ENCODE peak calls at places on chromosome 13, in six cellular contexts. A is lung; C is activated CD8-positive, alpha-beta T cell treated with anti-CD3 and anti-CD28 coated beads for 36 hours; U is tibial nerve; V is D721Med; D is fibroblast of the aortic adventitia. N is an unnamed sample.

GRCh38 chr13:93224545-93224944 is 2.1 kb upstream of the GPC6 start:
- DNase-seq in A (no peak), C (no peak), U (no peak), V (no peak), D (peak), N (no peak)

GRCh38 chr13:99307247-99307646 is at the start of gene GPR183:
- DNase-seq in A (no peak), C (no peak), U (no peak), V (no peak), D (no peak), N (no peak)

GRCh38 chr13:99983401-99984133 is 2.0 kb downstream of the ZIC2 start:
- DNase-seq in A (no peak), C (no peak), U (no peak), V (no peak), D (no peak), N (no peak)

GRCh38 chr13:49240017-49240416 is 7.7 kb upstream of the CDADC1 start:
- DNase-seq in A (no peak), C (peak), U (no peak), V (no peak), D (peak), N (no peak)

GRCh38 chr13:48542138-48542537 is 9.3 kb upstream of the RCBTB2 start:
- DNase-seq in A (no peak), C (no peak), U (no peak), V (no peak), D (no peak), N (no peak)

GRCh38 chr13:66162470-66162869 is 1067.7 kb downstream of the PCDH9 start:
- DNase-seq in A (no peak), C (no peak), U (no peak), V (no peak), D (no peak), N (no peak)

GRCh38 chr13:97429681-97430081 is 4.3 kb upstream of the RAP2A start:
- DNase-seq in A (no peak), C (no peak), U (no peak), V (no peak), D (peak), N (no peak)

GRCh38 chr13:29465741-29466293 is 129.7 kb downstream of the SLC7A1 start:
- DNase-seq in A (no peak), C (no peak), U (peak), V (no peak), D (peak), N (peak)

GRCh38 chr13:46731535-46731934 is 65.4 kb downstream of the ESD start:
- DNase-seq in A (no peak), C (no peak), U (no peak), V (no peak), D (no peak), N (no peak)

GRCh38 chr13:24931450-24932217 is 164.3 kb upstream of the PABPC3 start:
- DNase-seq in A (no peak), C (no peak), U (no peak), V (no peak), D (no peak), N (no peak)

GRCh38 chr13:92573467-92574057 is 653.0 kb upstream of the GPC6 start:
- DNase-seq in A (no peak), C (no peak), U (no peak), V (no peak), D (peak), N (no peak)

GRCh38 chr13:110179858-110180156 is 127.2 kb downstream of the COL4A1 start:
- DNase-seq in A (no peak), C (no peak), U (no peak), V (no peak), D (no peak), N (no peak)

GRCh38 chr13:67147257-67148218 is 82.6 kb downstream of the PCDH9 start:
- DNase-seq in A (no peak), C (no peak), U (no peak), V (no peak), D (peak), N (peak)

GRCh38 chr13:113810640-113811039 is 51.6 kb downstream of the TMEM255B start:
- DNase-seq in A (no peak), C (no peak), U (no peak), V (no peak), D (no peak), N (no peak)

GRCh38 chr13:73465629-73465974 is 406.8 kb downstream of the KLF5 start:
- DNase-seq in A (no peak), C (no peak), U (no peak), V (no peak), D (peak), N (no peak)

GRCh38 chr13:32587774-32588165 is 1.5 kb downstream of the PDS5B start:
- DNase-seq in A (no peak), C (no peak), U (no peak), V (no peak), D (no peak), N (no peak)

GRCh38 chr13:32737679-32738078 is 151.4 kb downstream of the PDS5B start:
- DNase-seq in A (no peak), C (no peak), U (no peak), V (no peak), D (peak), N (no peak)

GRCh38 chr13:28495586-28496564 is 947 bp upstream of the FLT1 start:
- DNase-seq in A (no peak), C (no peak), U (no peak), V (no peak), D (no peak), N (no peak)

GRCh38 chr13:70849267-70849666 is 741.0 kb upstream of the KLHL1 start:
- DNase-seq in A (no peak), C (no peak), U (no peak), V (no peak), D (no peak), N (no peak)

GRCh38 chr13:34748078-34748477 is 194.0 kb upstream of the NBEA start:
- DNase-seq in A (peak), C (no peak), U (no peak), V (no peak), D (peak), N (peak)

GRCh38 chr13:101785858-101786257 is 333.4 kb downstream of the ITGBL1 start:
- DNase-seq in A (no peak), C (peak), U (no peak), V (no peak), D (no peak), N (peak)

GRCh38 chr13:76799696-76800095 is 86.5 kb downstream of the KCTD12 start:
- DNase-seq in A (no peak), C (no peak), U (no peak), V (no peak), D (no peak), N (no peak)

GRCh38 chr13:100666124-100666523 is 8.5 kb downstream of the TMTC4 start:
- DNase-seq in A (no peak), C (no peak), U (no peak), V (no peak), D (peak), N (no peak)

GRCh38 chr13:60351816-60352215 is 45.2 kb upstream of the TDRD3 start:
- DNase-seq in A (no peak), C (no peak), U (no peak), V (no peak), D (no peak), N (no peak)

GRCh38 chr13:43894438-43894837 is 14.7 kb downstream of the LACC1 start:
- DNase-seq in A (no peak), C (no peak), U (no peak), V (no peak), D (no peak), N (no peak)
- TF ChIP-seq CTCF in A (no peak), C (no peak), U (no peak), V (no peak), D (peak), N (peak)

GRCh38 chr13:112747256-112747655 is 57.4 kb downstream of the ATP11A start:
- DNase-seq in A (no peak), C (no peak), U (no peak), V (no peak), D (no peak), N (no peak)

GRCh38 chr13:112746044-112746443 is 56.2 kb downstream of the ATP11A start:
- DNase-seq in A (no peak), C (no peak), U (no peak), V (no peak), D (no peak), N (no peak)

GRCh38 chr13:112751617-112752016 is 61.8 kb downstream of the ATP11A start:
- DNase-seq in A (no peak), C (no peak), U (no peak), V (no peak), D (no peak), N (no peak)

GRCh38 chr13:112750570-112750969 is 60.7 kb downstream of the ATP11A start:
- DNase-seq in A (no peak), C (no peak), U (no peak), V (no peak), D (no peak), N (no peak)

GRCh38 chr13:112748947-112749346 is 59.1 kb downstream of the ATP11A start:
- DNase-seq in A (no peak), C (no peak), U (no peak), V (no peak), D (peak), N (peak)
- TF ChIP-seq CTCF in A (no peak), C (no peak), U (no peak), V (no peak), D (no peak), N (no peak)

GRCh38 chr13:103388839-103389238 is 322.6 kb upstream of the SLC10A2 start:
- DNase-seq in A (no peak), C (no peak), U (no peak), V (no peak), D (no peak), N (no peak)
- TF ChIP-seq CTCF in A (no peak), C (no peak), U (no peak), V (no peak), D (no peak), N (no peak)

DNA sequence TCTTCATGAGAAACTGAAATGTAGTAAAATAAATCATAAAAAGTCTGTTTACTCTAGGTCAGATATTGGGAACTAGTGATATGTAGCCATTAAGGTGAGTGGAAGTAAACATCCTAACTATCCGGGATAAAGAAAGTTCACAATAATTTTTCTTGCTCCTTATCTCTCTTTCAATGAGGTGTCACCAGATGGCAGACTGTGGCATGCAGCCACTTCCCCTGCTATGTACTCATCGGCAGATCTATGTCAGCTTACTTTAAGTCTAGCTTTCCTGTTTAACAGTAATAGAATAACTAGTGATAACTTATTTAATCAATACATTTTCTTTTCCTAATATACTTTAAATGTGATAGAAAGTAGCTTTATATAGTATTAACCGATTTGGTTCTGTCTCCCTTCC is 181.9 kb downstream of the NDFIP2 start:
- DNase-seq in A (no peak), C (no peak), U (no peak), V (no peak), D (no peak), N (no peak)
- TF ChIP-seq CTCF in A (no peak), C (no peak), U (no peak), V (peak), D (no peak), N (no peak)